ENCODE peak calls at places on chromosomes 4 and X, in ten cellular contexts. One of them, this sample, is unnamed.

GRCh38 chr4:73520821-73521220 is 39.3 kb downstream of the AFM start:
- DNase-seq in 8988T: no peak
- DNase-seq in substantia nigra: no peak
- DNase-seq in C1 segment of cervical spinal cord: no peak
- DNase-seq in activated CD8-positive, alpha-beta memory T cell treated with anti-CD3 and anti-CD28 coated beads for 48 hours: no peak
- DNase-seq in T-helper 17 cell: no peak
- DNase-seq in colonic mucosa: no peak
- DNase-seq in BJ: no peak
- DNase-seq in astrocyte of the spinal cord: peak; percentile 96
- DNase-seq in epithelial cell of proximal tubule: no peak
- DNase-seq in this sample: no peak

GRCh38 chr4:6221851-6222760 is 21.8 kb upstream of the JAKMIP1 start:
- DNase-seq in 8988T: no peak
- DNase-seq in C1 segment of cervical spinal cord: peak; percentile 59
- DNase-seq in epithelial cell of proximal tubule: no peak
- DNase-seq in activated CD8-positive, alpha-beta memory T cell treated with anti-CD3 and anti-CD28 coated beads for 48 hours: no peak
- DNase-seq in astrocyte of the spinal cord: peak; percentile 9
- DNase-seq in substantia nigra: peak; percentile 61
- DNase-seq in T-helper 17 cell: peak; percentile 16
- DNase-seq in colonic mucosa: peak; percentile 35
- DNase-seq in BJ: no peak
- DNase-seq in this sample: no peak

GRCh38 chr4:144171697-144172096 is 31.2 kb upstream of the GYPA start:
- DNase-seq in activated CD8-positive, alpha-beta memory T cell treated with anti-CD3 and anti-CD28 coated beads for 48 hours: no peak
- DNase-seq in substantia nigra: no peak
- DNase-seq in astrocyte of the spinal cord: no peak
- DNase-seq in 8988T: no peak
- DNase-seq in colonic mucosa: no peak
- DNase-seq in BJ: no peak
- DNase-seq in C1 segment of cervical spinal cord: no peak
- DNase-seq in T-helper 17 cell: no peak
- DNase-seq in epithelial cell of proximal tubule: no peak
- DNase-seq in this sample: peak; percentile 12

GRCh38 chr4:182897601-182898478 is 19.3 kb downstream of the DCTD start:
- DNase-seq in C1 segment of cervical spinal cord: no peak
- DNase-seq in activated CD8-positive, alpha-beta memory T cell treated with anti-CD3 and anti-CD28 coated beads for 48 hours: no peak
- DNase-seq in colonic mucosa: no peak
- DNase-seq in substantia nigra: no peak
- DNase-seq in 8988T: no peak
- DNase-seq in T-helper 17 cell: no peak
- DNase-seq in BJ: no peak
- DNase-seq in astrocyte of the spinal cord: no peak
- DNase-seq in epithelial cell of proximal tubule: no peak
- DNase-seq in this sample: no peak

GRCh38 chr4:106898621-106899230 is 137.4 kb downstream of the DKK2 start:
- DNase-seq in substantia nigra: no peak
- DNase-seq in BJ: peak; percentile 4
- DNase-seq in C1 segment of cervical spinal cord: no peak
- DNase-seq in colonic mucosa: peak; percentile 46
- DNase-seq in 8988T: no peak
- DNase-seq in epithelial cell of proximal tubule: peak; percentile 18
- DNase-seq in activated CD8-positive, alpha-beta memory T cell treated with anti-CD3 and anti-CD28 coated beads for 48 hours: no peak
- DNase-seq in astrocyte of the spinal cord: peak; percentile 70
- DNase-seq in T-helper 17 cell: no peak
- DNase-seq in this sample: peak; percentile 5

GRCh38 chrX:150768580-150769190 is 75.5 kb downstream of the MTMR1 start:
- DNase-seq in substantia nigra: peak; percentile 14
- DNase-seq in astrocyte of the spinal cord: no peak
- DNase-seq in T-helper 17 cell: no peak
- DNase-seq in 8988T: no peak
- DNase-seq in epithelial cell of proximal tubule: no peak
- DNase-seq in activated CD8-positive, alpha-beta memory T cell treated with anti-CD3 and anti-CD28 coated beads for 48 hours: no peak
- DNase-seq in C1 segment of cervical spinal cord: peak; percentile 50
- DNase-seq in colonic mucosa: no peak
- DNase-seq in BJ: no peak
- DNase-seq in this sample: no peak

GRCh38 chr4:86973668-86974067 is 38.9 kb downstream of the AFF1 start:
- DNase-seq in activated CD8-positive, alpha-beta memory T cell treated with anti-CD3 and anti-CD28 coated beads for 48 hours: no peak
- DNase-seq in BJ: no peak
- DNase-seq in T-helper 17 cell: no peak
- DNase-seq in substantia nigra: no peak
- DNase-seq in colonic mucosa: no peak
- DNase-seq in C1 segment of cervical spinal cord: no peak
- DNase-seq in epithelial cell of proximal tubule: no peak
- DNase-seq in 8988T: no peak
- DNase-seq in astrocyte of the spinal cord: no peak
- DNase-seq in this sample: no peak

GRCh38 chrX:1137531-1137930 is 74.9 kb downstream of the CRLF2 start:
- DNase-seq in epithelial cell of proximal tubule: no peak
- DNase-seq in C1 segment of cervical spinal cord: no peak
- DNase-seq in colonic mucosa: no peak
- DNase-seq in 8988T: no peak
- DNase-seq in activated CD8-positive, alpha-beta memory T cell treated with anti-CD3 and anti-CD28 coated beads for 48 hours: no peak
- DNase-seq in astrocyte of the spinal cord: no peak
- DNase-seq in T-helper 17 cell: no peak
- DNase-seq in substantia nigra: no peak
- DNase-seq in BJ: no peak
- DNase-seq in this sample: no peak

GRCh38 chrX:30643313-30643821 is 9.9 kb upstream of the GK start:
- DNase-seq in activated CD8-positive, alpha-beta memory T cell treated with anti-CD3 and anti-CD28 coated beads for 48 hours: no peak
- DNase-seq in colonic mucosa: no peak
- DNase-seq in 8988T: no peak
- DNase-seq in astrocyte of the spinal cord: no peak
- DNase-seq in substantia nigra: no peak
- DNase-seq in BJ: no peak
- DNase-seq in T-helper 17 cell: no peak
- DNase-seq in C1 segment of cervical spinal cord: no peak
- DNase-seq in epithelial cell of proximal tubule: no peak
- DNase-seq in this sample: no peak

GRCh38 chr4:135239964-135240363 is 1038.4 kb upstream of the PABPC4L start:
- DNase-seq in activated CD8-positive, alpha-beta memory T cell treated with anti-CD3 and anti-CD28 coated beads for 48 hours: no peak
- DNase-seq in BJ: no peak
- DNase-seq in colonic mucosa: no peak
- DNase-seq in 8988T: no peak
- DNase-seq in C1 segment of cervical spinal cord: no peak
- DNase-seq in substantia nigra: no peak
- DNase-seq in T-helper 17 cell: no peak
- DNase-seq in astrocyte of the spinal cord: no peak
- DNase-seq in epithelial cell of proximal tubule: no peak
- DNase-seq in this sample: no peak

GRCh38 chr4:73964862-73965611 is 16.8 kb downstream of the PF4 start:
- DNase-seq in 8988T: no peak
- DNase-seq in epithelial cell of proximal tubule: no peak
- DNase-seq in astrocyte of the spinal cord: no peak
- DNase-seq in colonic mucosa: peak; percentile 34
- DNase-seq in activated CD8-positive, alpha-beta memory T cell treated with anti-CD3 and anti-CD28 coated beads for 48 hours: no peak
- DNase-seq in C1 segment of cervical spinal cord: no peak
- DNase-seq in BJ: no peak
- DNase-seq in substantia nigra: no peak
- DNase-seq in T-helper 17 cell: no peak
- DNase-seq in this sample: no peak

GRCh38 chr4:37666625-37667071 is 19.5 kb downstream of the RELL1 start:
- DNase-seq in astrocyte of the spinal cord: peak; percentile 86
- DNase-seq in BJ: peak; percentile 59
- DNase-seq in substantia nigra: no peak
- DNase-seq in 8988T: peak; percentile 65
- DNase-seq in epithelial cell of proximal tubule: peak; percentile 97
- DNase-seq in T-helper 17 cell: no peak
- DNase-seq in activated CD8-positive, alpha-beta memory T cell treated with anti-CD3 and anti-CD28 coated beads for 48 hours: no peak
- DNase-seq in C1 segment of cervical spinal cord: peak; percentile 19
- DNase-seq in colonic mucosa: peak; percentile 54
- DNase-seq in this sample: peak; percentile 96

GRCh38 chr4:118032691-118033090 is 1.6 kb upstream of the NDST3 start:
- DNase-seq in T-helper 17 cell: no peak
- DNase-seq in colonic mucosa: no peak
- DNase-seq in substantia nigra: no peak
- DNase-seq in activated CD8-positive, alpha-beta memory T cell treated with anti-CD3 and anti-CD28 coated beads for 48 hours: no peak
- DNase-seq in astrocyte of the spinal cord: peak; percentile 62
- DNase-seq in C1 segment of cervical spinal cord: peak; percentile 4
- DNase-seq in BJ: no peak
- DNase-seq in 8988T: no peak
- DNase-seq in epithelial cell of proximal tubule: no peak
- DNase-seq in this sample: peak; percentile 44

GRCh38 chr4:89800527-89801103 is 36.3 kb downstream of the SNCA start:
- DNase-seq in substantia nigra: no peak
- DNase-seq in C1 segment of cervical spinal cord: no peak
- DNase-seq in colonic mucosa: no peak
- DNase-seq in activated CD8-positive, alpha-beta memory T cell treated with anti-CD3 and anti-CD28 coated beads for 48 hours: no peak
- DNase-seq in epithelial cell of proximal tubule: no peak
- DNase-seq in astrocyte of the spinal cord: peak; percentile 76
- DNase-seq in 8988T: no peak
- DNase-seq in T-helper 17 cell: no peak
- DNase-seq in BJ: no peak
- DNase-seq in this sample: no peak

GRCh38 chr4:52550186-52550585 is 108.9 kb downstream of the USP46 start:
- DNase-seq in activated CD8-positive, alpha-beta memory T cell treated with anti-CD3 and anti-CD28 coated beads for 48 hours: no peak
- DNase-seq in C1 segment of cervical spinal cord: no peak
- DNase-seq in T-helper 17 cell: no peak
- DNase-seq in epithelial cell of proximal tubule: no peak
- DNase-seq in astrocyte of the spinal cord: no peak
- DNase-seq in colonic mucosa: no peak
- DNase-seq in BJ: no peak
- DNase-seq in substantia nigra: no peak
- DNase-seq in 8988T: no peak
- DNase-seq in this sample: no peak

GRCh38 chr4:174403177-174403543 is 119.1 kb downstream of the HPGD start:
- DNase-seq in epithelial cell of proximal tubule: no peak
- DNase-seq in C1 segment of cervical spinal cord: no peak
- DNase-seq in colonic mucosa: no peak
- DNase-seq in T-helper 17 cell: no peak
- DNase-seq in 8988T: no peak
- DNase-seq in substantia nigra: no peak
- DNase-seq in BJ: no peak
- DNase-seq in astrocyte of the spinal cord: no peak
- DNase-seq in activated CD8-positive, alpha-beta memory T cell treated with anti-CD3 and anti-CD28 coated beads for 48 hours: no peak
- DNase-seq in this sample: no peak

GRCh38 chrX:150361070-150361776 is 1.9 kb upstream of the MAMLD1 start:
- DNase-seq in epithelial cell of proximal tubule: no peak
- DNase-seq in T-helper 17 cell: peak; percentile 17
- DNase-seq in BJ: no peak
- DNase-seq in substantia nigra: no peak
- DNase-seq in C1 segment of cervical spinal cord: no peak
- DNase-seq in 8988T: no peak
- DNase-seq in activated CD8-positive, alpha-beta memory T cell treated with anti-CD3 and anti-CD28 coated beads for 48 hours: no peak
- DNase-seq in colonic mucosa: no peak
- DNase-seq in astrocyte of the spinal cord: no peak
- DNase-seq in this sample: no peak

GRCh38 chr4:167721574-167721973 is 370.8 kb upstream of the ANXA10 start:
- DNase-seq in BJ: no peak
- DNase-seq in astrocyte of the spinal cord: no peak
- DNase-seq in epithelial cell of proximal tubule: no peak
- DNase-seq in T-helper 17 cell: no peak
- DNase-seq in 8988T: no peak
- DNase-seq in substantia nigra: no peak
- DNase-seq in C1 segment of cervical spinal cord: no peak
- DNase-seq in colonic mucosa: no peak
- DNase-seq in activated CD8-positive, alpha-beta memory T cell treated with anti-CD3 and anti-CD28 coated beads for 48 hours: no peak
- DNase-seq in this sample: no peak

GRCh38 chr4:111268769-111269414 is 646.0 kb upstream of the PITX2 start:
- DNase-seq in epithelial cell of proximal tubule: no peak
- DNase-seq in 8988T: no peak
- DNase-seq in BJ: no peak
- DNase-seq in activated CD8-positive, alpha-beta memory T cell treated with anti-CD3 and anti-CD28 coated beads for 48 hours: no peak
- DNase-seq in colonic mucosa: no peak
- DNase-seq in substantia nigra: no peak
- DNase-seq in C1 segment of cervical spinal cord: no peak
- DNase-seq in T-helper 17 cell: no peak
- DNase-seq in astrocyte of the spinal cord: peak; percentile 48
- DNase-seq in this sample: no peak

GRCh38 chrX:43785930-43786591 is 96.2 kb downstream of the MAOB start:
- DNase-seq in colonic mucosa: no peak
- DNase-seq in BJ: no peak
- DNase-seq in T-helper 17 cell: no peak
- DNase-seq in C1 segment of cervical spinal cord: no peak
- DNase-seq in substantia nigra: no peak
- DNase-seq in activated CD8-positive, alpha-beta memory T cell treated with anti-CD3 and anti-CD28 coated beads for 48 hours: no peak
- DNase-seq in astrocyte of the spinal cord: no peak
- DNase-seq in epithelial cell of proximal tubule: no peak
- DNase-seq in 8988T: no peak
- DNase-seq in this sample: no peak

GRCh38 chr4:94352996-94353395 is 10.4 kb upstream of the HPGDS start:
- DNase-seq in BJ: no peak
- DNase-seq in activated CD8-positive, alpha-beta memory T cell treated with anti-CD3 and anti-CD28 coated beads for 48 hours: no peak
- DNase-seq in epithelial cell of proximal tubule: no peak
- DNase-seq in C1 segment of cervical spinal cord: no peak
- DNase-seq in astrocyte of the spinal cord: no peak
- DNase-seq in colonic mucosa: no peak
- DNase-seq in T-helper 17 cell: no peak
- DNase-seq in substantia nigra: no peak
- DNase-seq in 8988T: no peak
- DNase-seq in this sample: no peak

GRCh38 chrX:119391279-119391678 is 7.9 kb upstream of the SLC25A43 start:
- DNase-seq in BJ: no peak
- DNase-seq in colonic mucosa: peak; percentile 61
- DNase-seq in epithelial cell of proximal tubule: no peak
- DNase-seq in T-helper 17 cell: no peak
- DNase-seq in astrocyte of the spinal cord: peak; percentile 27
- DNase-seq in activated CD8-positive, alpha-beta memory T cell treated with anti-CD3 and anti-CD28 coated beads for 48 hours: no peak
- DNase-seq in C1 segment of cervical spinal cord: no peak
- DNase-seq in substantia nigra: no peak
- DNase-seq in 8988T: peak; percentile 39
- DNase-seq in this sample: no peak

GRCh38 chr4:19285146-19285545 is 966.6 kb upstream of the SLIT2 start:
- DNase-seq in epithelial cell of proximal tubule: no peak
- DNase-seq in 8988T: no peak
- DNase-seq in astrocyte of the spinal cord: no peak
- DNase-seq in T-helper 17 cell: no peak
- DNase-seq in activated CD8-positive, alpha-beta memory T cell treated with anti-CD3 and anti-CD28 coated beads for 48 hours: no peak
- DNase-seq in substantia nigra: no peak
- DNase-seq in C1 segment of cervical spinal cord: no peak
- DNase-seq in BJ: no peak
- DNase-seq in colonic mucosa: no peak
- DNase-seq in this sample: no peak

GRCh38 chr4:8267077-8267476 is 2.5 kb upstream of the HTRA3 start:
- DNase-seq in substantia nigra: no peak
- DNase-seq in T-helper 17 cell: no peak
- DNase-seq in colonic mucosa: peak; percentile 70
- DNase-seq in C1 segment of cervical spinal cord: no peak
- DNase-seq in activated CD8-positive, alpha-beta memory T cell treated with anti-CD3 and anti-CD28 coated beads for 48 hours: no peak
- DNase-seq in BJ: no peak
- DNase-seq in 8988T: peak; percentile 98
- DNase-seq in astrocyte of the spinal cord: peak; percentile 22
- DNase-seq in epithelial cell of proximal tubule: no peak
- DNase-seq in this sample: no peak

GRCh38 chrX:38694394-38694793 is 106.9 kb upstream of the MID1IP1 start:
- DNase-seq in astrocyte of the spinal cord: no peak
- DNase-seq in activated CD8-positive, alpha-beta memory T cell treated with anti-CD3 and anti-CD28 coated beads for 48 hours: no peak
- DNase-seq in 8988T: no peak
- DNase-seq in BJ: no peak
- DNase-seq in colonic mucosa: no peak
- DNase-seq in substantia nigra: no peak
- DNase-seq in C1 segment of cervical spinal cord: no peak
- DNase-seq in T-helper 17 cell: no peak
- DNase-seq in epithelial cell of proximal tubule: no peak
- DNase-seq in this sample: no peak

GRCh38 chrX:30312858-30313257 is 3.7 kb upstream of the NR0B1 start:
- DNase-seq in astrocyte of the spinal cord: no peak
- DNase-seq in activated CD8-positive, alpha-beta memory T cell treated with anti-CD3 and anti-CD28 coated beads for 48 hours: no peak
- DNase-seq in substantia nigra: no peak
- DNase-seq in C1 segment of cervical spinal cord: no peak
- DNase-seq in BJ: no peak
- DNase-seq in 8988T: no peak
- DNase-seq in colonic mucosa: no peak
- DNase-seq in epithelial cell of proximal tubule: no peak
- DNase-seq in T-helper 17 cell: no peak
- DNase-seq in this sample: no peak

This sample was measured in kidney epithelial cell.